ENCODE peak calls at places on chromosomes 2 and 18, in ten cellular contexts. W is NCI-H187 treated with DMSO at 0.1 percent for 48 hours; U is A549; I is WTC11; C is HTR-8/SVneo; D is stimulated activated naive CD4-positive, alpha-beta T cell treated with Interleukin-2 at 50 U/mL for 16 hours; H is nephron progenitor cell; M is upper lobe of right lung; X is left lung; O is right lobe of liver. J is an unnamed sample.
A peak's percentile ranks its signal among the peaks of the same experiment; 100 is the strongest.

GRCh38 chr18:79736230-79736629 is 56.6 kb downstream of the CTDP1 start:
- DNase-seq in M (peak; percentile 63), H (no peak), O (no peak), W (no peak), C (no peak), I (no peak), X (peak; percentile 30), D (no peak), U (no peak), J (peak; percentile 63)

GRCh38 chr2:195610708-195611107 is 46.3 kb upstream of the SLC39A10 start:
- DNase-seq in X (no peak), C (no peak), H (no peak), M (no peak), I (no peak), D (no peak), O (no peak), W (no peak), U (no peak), J (no peak)

GRCh38 chr2:45256173-45256866 is 247.1 kb upstream of the SIX2 start:
- DNase-seq in W (no peak), X (no peak), M (no peak), I (no peak), H (no peak), U (no peak), C (no peak), D (no peak), O (peak; percentile 77), J (no peak)

GRCh38 chr2:168652997-168653906 is 149.2 kb upstream of the NOSTRIN start:
- DNase-seq in U (no peak), O (no peak), I (no peak), C (no peak), D (no peak), W (no peak), M (no peak), H (no peak), X (no peak), J (no peak)

GRCh38 chr2:73293534-73294171 is at the start of gene EGR4:
- DNase-seq in C (peak; percentile 82), I (peak; percentile 88), W (no peak), D (peak; percentile 90), H (peak; percentile 71), M (peak; percentile 78), X (peak; percentile 70), U (peak; percentile 89), O (peak; percentile 58), J (peak; percentile 70)

GRCh38 chr2:114063346-114063745 is 173.5 kb downstream of the ACTR3 start:
- DNase-seq in X (no peak), C (no peak), D (no peak), O (no peak), I (no peak), H (no peak), M (no peak), W (no peak), U (no peak), J (no peak)

GRCh38 chr2:110771549-110772382 is 39.4 kb downstream of the ACOXL start:
- DNase-seq in I (no peak), M (no peak), H (no peak), D (no peak), W (no peak), U (no peak), C (no peak), X (no peak), O (no peak), J (no peak)

GRCh38 chr2:160613466-160614153 is 120.0 kb upstream of the RBMS1 start:
- DNase-seq in H (no peak), C (no peak), X (no peak), U (no peak), M (no peak), I (no peak), O (no peak), W (no peak), D (no peak), J (no peak)

GRCh38 chr2:100013892-100014677 is 128.3 kb downstream of the AFF3 start:
- DNase-seq in C (peak; percentile 75), X (peak; percentile 42), D (no peak), W (no peak), H (no peak), O (peak; percentile 81), M (no peak), I (peak; percentile 37), U (peak; percentile 57), J (peak; percentile 79)

GRCh38 chr2:51000849-51001617 is 30.9 kb downstream of the NRXN1 start:
- DNase-seq in W (no peak), C (no peak), U (no peak), O (no peak), X (no peak), D (no peak), H (no peak), M (no peak), I (no peak), J (no peak)

GRCh38 chr2:216714412-216714775 is 19.0 kb upstream of the IGFBP5 start:
- DNase-seq in O (no peak), I (no peak), X (no peak), U (no peak), M (no peak), C (no peak), H (no peak), D (no peak), W (no peak), J (no peak)

GRCh38 chr2:138493334-138493733 is 8.2 kb upstream of the SPOPL start:
- DNase-seq in M (no peak), O (no peak), D (no peak), C (no peak), I (no peak), X (no peak), H (no peak), W (no peak), U (no peak), J (no peak)

GRCh38 chr18:4351005-4351404 is 104.1 kb downstream of the DLGAP1 start:
- DNase-seq in W (no peak), O (no peak), X (no peak), I (no peak), D (no peak), M (no peak), H (no peak), C (no peak), U (no peak), J (no peak)

GRCh38 chr2:239731998-239732665 is 293.0 kb downstream of the NDUFA10 start:
- DNase-seq in C (no peak), I (no peak), X (no peak), W (no peak), M (peak; percentile 51), U (no peak), H (no peak), D (no peak), O (peak; percentile 22), J (no peak)

GRCh38 chr2:167253025-167253424 is 364.7 kb downstream of the XIRP2 start:
- DNase-seq in X (no peak), O (no peak), M (no peak), I (no peak), U (no peak), W (no peak), C (no peak), H (no peak), D (no peak), J (no peak)

GRCh38 chr2:65488527-65488926 is 56.1 kb upstream of the SPRED2 start:
- DNase-seq in X (no peak), C (no peak), I (no peak), W (no peak), U (no peak), D (no peak), O (no peak), H (no peak), M (no peak), J (no peak)

GRCh38 chr2:202376460-202377307 is 557 bp downstream of the BMPR2 start:
- DNase-seq in O (peak; percentile 73), C (peak; percentile 29), M (peak; percentile 78), W (no peak), I (peak; percentile 46), X (peak; percentile 60), H (peak; percentile 50), D (peak; percentile 48), U (peak; percentile 48), J (peak; percentile 58)

GRCh38 chr18:36203360-36203895 is 16.1 kb downstream of the MOCOS start:
- DNase-seq in X (no peak), M (no peak), O (no peak), W (no peak), H (no peak), I (no peak), U (no peak), D (no peak), C (no peak), J (no peak)